ENCODE peak calls at places on chromosomes 5 and 9, in seven cellular contexts. J, G, L, C, I, T and D are unnamed samples.

GRCh38 chr9:25224309-25224708 is 453.9 kb downstream of the TUSC1 start:
- DNase-seq in J (no peak), G (no peak), I (no peak), C (no peak), T (no peak), L (no peak), D (no peak)

GRCh38 chr5:45741110-45741509 is 44.9 kb upstream of the HCN1 start:
- DNase-seq in C (no peak), T (no peak), L (no peak), G (no peak), I (no peak), J (no peak), D (no peak)

GRCh38 chr5:116502616-116503015 is 72.0 kb downstream of the SEMA6A start:
- DNase-seq in I (no peak), C (no peak), G (no peak), J (no peak), L (peak), T (no peak), D (no peak)

GRCh38 chr5:126868961-126869451 is 92.1 kb downstream of the LMNB1 start:
- DNase-seq in L (no peak), T (no peak), C (no peak), J (no peak), G (peak), I (peak), D (no peak)

GRCh38 chr9:131621551-131622321 is 76.4 kb downstream of the PRRT1B start:
- DNase-seq in G (peak), I (no peak), T (no peak), L (no peak), C (no peak), J (peak), D (no peak)

GRCh38 chr9:121363586-121363961 is 6.5 kb downstream of the STOM start:
- DNase-seq in L (no peak), J (no peak), I (no peak), T (no peak), G (no peak), C (no peak), D (no peak)

GRCh38 chr5:35129921-35130485 is 82.3 kb upstream of the AGXT2 start:
- DNase-seq in J (no peak), I (peak), C (peak), T (no peak), L (peak), G (no peak), D (no peak)

GRCh38 chr9:2634158-2634557 is 12.6 kb downstream of the VLDLR start:
- DNase-seq in C (no peak), J (no peak), G (no peak), L (no peak), T (no peak), I (no peak), D (no peak)

GRCh38 chr5:2259494-2260107 is 376.9 kb upstream of the IRX4 start:
- DNase-seq in G (no peak), J (no peak), L (no peak), C (no peak), I (no peak), T (no peak), D (no peak)

GRCh38 chr9:136990233-136990911 is 1.9 kb upstream of the PAXX start:
- DNase-seq in G (no peak), C (no peak), L (no peak), I (no peak), T (no peak), J (no peak), D (no peak)

GRCh38 chr5:9108156-9108555 is 437.7 kb downstream of the SEMA5A start:
- DNase-seq in G (no peak), L (no peak), J (no peak), T (no peak), C (no peak), I (no peak), D (peak)

GRCh38 chr5:20554001-20554400 is 566.0 kb upstream of the CDH18 start:
- DNase-seq in L (no peak), J (no peak), G (no peak), T (no peak), I (no peak), C (no peak), D (no peak)

GRCh38 chr9:35076848-35077247 is 2.9 kb downstream of the FANCG start:
- DNase-seq in T (no peak), G (no peak), L (no peak), J (no peak), C (no peak), I (no peak), D (no peak)

GRCh38 chr5:179231309-179231708 is 114.0 kb downstream of the ADAMTS2 start:
- DNase-seq in C (no peak), L (no peak), T (no peak), J (no peak), G (no peak), I (no peak), D (no peak)

GRCh38 chr5:91130759-91131158 is 252.4 kb downstream of the ARRDC3 start:
- DNase-seq in I (no peak), T (no peak), L (no peak), C (no peak), G (no peak), J (no peak), D (no peak)

GRCh38 chr5:43409809-43410271 is 2.4 kb downstream of the CCL28 start:
- DNase-seq in G (no peak), L (no peak), C (no peak), I (no peak), J (no peak), T (no peak), D (no peak)